ENCODE peak calls at places on chromosomes 5 and 9, in six cellular contexts. L is GM23338, A is astrocyte, Q is upper lobe of right lung, M is kidney epithelial cell, B is suprapubic skin. H is an unnamed sample.

GRCh38 chr5:2916076-2916682 is 164.7 kb upstream of the IRX2 start:
- DNase-seq in B (no peak), Q (no peak), A (no peak), L (no peak), M (no peak), H (no peak)

GRCh38 chr5:122774519-122774860 is 390 bp upstream of the SNX2 start:
- DNase-seq in L (no peak), Q (no peak), B (no peak), A (no peak), M (no peak), H (no peak)

GRCh38 chr9:87894998-87895625 is 12.4 kb downstream of the SPATA31E1 start:
- DNase-seq in M (no peak), A (no peak), Q (no peak), B (no peak), L (peak), H (no peak)

GRCh38 chr5:126335871-126336270 is 87.3 kb upstream of the GRAMD2B start:
- DNase-seq in L (no peak), M (no peak), A (peak), B (no peak), Q (no peak), H (no peak)

GRCh38 chr9:70257991-70258691 is 637 bp upstream of the SMC5 start:
- DNase-seq in B (no peak), Q (peak), M (no peak), A (peak), L (peak), H (no peak)

GRCh38 chr5:77302653-77303052 is 92.2 kb downstream of the PDE8B start:
- DNase-seq in L (no peak), Q (no peak), M (no peak), B (no peak), A (no peak), H (no peak)

GRCh38 chr5:179193746-179194145 is 133.6 kb downstream of the ZNF354C start:
- DNase-seq in L (no peak), Q (no peak), A (no peak), B (no peak), M (no peak), H (no peak)

GRCh38 chr9:137426018-137426681 is 3.0 kb downstream of the NOXA1 start:
- DNase-seq in M (no peak), B (no peak), L (no peak), A (no peak), Q (peak), H (no peak)

GRCh38 chr5:71475788-71476384 is 20.4 kb downstream of the BDP1 start:
- DNase-seq in M (no peak), Q (no peak), A (peak), B (no peak), L (peak), H (no peak)

GRCh38 chr5:131974956-131975726 is 29.7 kb upstream of the MEIKIN start:
- DNase-seq in M (no peak), A (no peak), B (peak), L (peak), Q (peak), H (no peak)

GRCh38 chr5:151141535-151141934 is 16.0 kb downstream of the ANXA6 start:
- DNase-seq in M (no peak), B (no peak), A (no peak), Q (no peak), L (peak), H (no peak)

GRCh38 chr5:54658014-54658413 is 140.5 kb downstream of the SNX18 start:
- DNase-seq in B (no peak), A (no peak), L (no peak), Q (no peak), M (no peak), H (no peak)

GRCh38 chr9:11159318-11159862 is 546.6 kb upstream of the PTPRD start:
- DNase-seq in M (no peak), A (no peak), B (no peak), Q (no peak), L (no peak), H (no peak)

GRCh38 chr9:110255064-110255416 is 1.3 kb downstream of the TXN start:
- DNase-seq in A (no peak), B (no peak), M (no peak), Q (no peak), L (peak), H (no peak)

GRCh38 chr9:116501871-116502270 is 185.2 kb upstream of the TRIM32 start:
- DNase-seq in A (peak), Q (no peak), B (no peak), M (peak), L (no peak), H (no peak)

GRCh38 chr9:4547016-4547415 is 56.7 kb downstream of the SLC1A1 start:
- DNase-seq in A (peak), B (no peak), L (no peak), M (no peak), Q (no peak), H (peak)

GRCh38 chr5:142063878-142064331 is 44.7 kb upstream of the NDFIP1 start:
- DNase-seq in M (no peak), B (peak), A (peak), L (peak), Q (no peak), H (no peak)

GRCh38 chr5:62259699-62260220 is 46.2 kb upstream of the KIF2A start:
- DNase-seq in M (no peak), Q (no peak), L (no peak), A (no peak), B (no peak), H (no peak)

GRCh38 chr5:32276173-32276853 is 36.4 kb downstream of the MTMR12 start:
- DNase-seq in M (peak), L (peak), A (peak), B (no peak), Q (no peak), H (no peak)

GRCh38 chr9:123338710-123339665 is 17.0 kb upstream of the CRB2 start:
- DNase-seq in M (no peak), B (no peak), A (peak), Q (peak), L (no peak), H (no peak)

GRCh38 chr5:143060018-143060417 is 289.8 kb downstream of the ARHGAP26 start:
- DNase-seq in A (no peak), M (no peak), L (no peak), Q (no peak), B (no peak), H (no peak)

DNA sequence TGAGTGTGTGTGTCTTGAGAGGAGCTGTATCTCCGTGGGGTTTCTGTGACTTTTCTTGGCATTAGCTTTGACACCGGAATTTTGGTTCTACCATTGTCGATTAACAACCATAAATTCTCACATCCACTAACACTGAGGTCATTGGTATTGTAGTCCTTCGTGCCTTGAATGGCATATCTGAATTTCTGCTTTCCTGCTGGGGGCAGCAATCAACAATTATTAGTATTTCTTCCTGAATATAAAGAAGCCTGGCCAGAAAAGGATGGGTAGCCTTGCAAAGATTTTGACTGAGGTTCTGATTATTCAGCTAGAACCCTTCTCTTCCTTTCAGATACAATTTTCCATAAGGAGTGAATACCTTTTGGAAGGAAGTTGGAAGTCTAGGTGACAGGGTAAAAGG is 33.5 kb upstream of the SHOC1 start:
- DNase-seq in A (no peak), L (no peak), Q (no peak), B (no peak), M (no peak), H (no peak)
- TF ChIP-seq CTCF in A (no peak), L (no peak), Q (no peak), B (no peak), M (no peak), H (no peak)

DNA sequence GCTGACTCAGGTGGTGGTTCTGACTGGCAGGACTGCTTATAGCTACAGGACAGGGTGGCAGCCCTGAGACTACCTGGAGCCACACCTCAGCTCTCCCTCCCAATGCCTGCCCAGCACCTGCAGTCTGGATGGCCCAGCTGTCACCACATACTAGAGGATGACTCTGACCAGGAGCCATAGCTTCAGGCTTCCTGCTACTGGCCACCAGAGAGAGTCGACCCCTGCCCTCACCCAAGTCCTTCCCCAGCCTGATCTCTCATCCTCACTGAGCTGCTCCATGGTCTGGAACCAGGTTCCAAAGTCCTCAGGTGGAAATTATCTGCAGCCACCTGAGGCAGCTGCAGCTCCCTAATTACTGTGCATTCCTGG is 25.6 kb upstream of the TDRD7 start:
- DNase-seq in A (no peak), M (no peak), Q (no peak), B (no peak), L (no peak), H (no peak)
- H3K4me3 ChIP-seq in A (no peak), M (no peak), Q (no peak), B (no peak), L (no peak), H (no peak)

GRCh38 chr5:144143625-144144024 is 26.8 kb downstream of the YIPF5 start:
- DNase-seq in A (no peak), Q (no peak), B (no peak), L (no peak), M (no peak), H (no peak)

GRCh38 chr5:144141581-144141980 is 28.9 kb downstream of the YIPF5 start:
- DNase-seq in L (no peak), B (no peak), A (no peak), M (no peak), Q (no peak), H (no peak)

GRCh38 chr5:144142826-144143167 is 27.7 kb downstream of the YIPF5 start:
- DNase-seq in L (no peak), M (no peak), Q (no peak), A (no peak), B (no peak), H (no peak)

GRCh38 chr5:144142030-144142825 is 28.2 kb downstream of the YIPF5 start:
- DNase-seq in L (peak), Q (no peak), B (no peak), A (peak), M (peak), H (no peak)

GRCh38 chr5:144139586-144139985 is 30.9 kb downstream of the YIPF5 start:
- DNase-seq in A (peak), M (no peak), Q (no peak), L (no peak), B (no peak), H (peak)
- TF ChIP-seq CTCF in A (no peak), M (no peak), Q (no peak), L (no peak), B (no peak), H (peak)

GRCh38 chr5:178115835-178116405 is 2.6 kb downstream of the N4BP3 start:
- DNase-seq in B (no peak), M (no peak), A (no peak), L (peak), Q (no peak), H (no peak)
- H3K4me3 ChIP-seq in B (peak), M (no peak), A (no peak), L (peak), Q (peak), H (no peak)

DNA sequence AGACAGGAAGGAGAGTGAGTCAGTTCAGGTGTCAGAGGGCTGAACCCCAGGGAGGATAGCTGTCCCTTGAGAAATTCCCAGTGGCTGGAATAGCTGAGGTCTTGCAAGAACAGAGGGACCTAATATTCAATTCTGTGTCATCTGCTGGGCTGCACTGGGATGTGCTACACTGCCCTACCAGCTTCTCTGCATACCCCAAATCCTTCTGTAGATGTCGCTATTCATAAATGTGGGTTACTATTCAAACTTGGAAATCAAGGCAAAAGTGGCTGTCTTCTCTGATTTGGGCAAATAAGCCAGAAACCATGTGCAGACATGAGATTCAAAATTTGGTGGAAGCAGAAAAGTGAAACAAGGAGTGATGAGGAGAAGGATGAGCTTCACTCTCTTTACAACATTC is 16.3 kb downstream of the TNFSF8 start:
- DNase-seq in L (peak), Q (no peak), M (no peak), B (no peak), A (no peak), H (no peak)
- TF ChIP-seq CTCF in L (peak), Q (no peak), M (no peak), B (no peak), A (no peak), H (peak)

GRCh38 chr5:79876510-79876909 is 114.6 kb downstream of the MTX3 start:
- DNase-seq in A (peak), Q (no peak), B (no peak), M (no peak), L (no peak), H (peak)

GRCh38 chr5:79875230-79875629 is 115.8 kb downstream of the MTX3 start:
- DNase-seq in A (peak), Q (no peak), B (no peak), L (no peak), M (no peak), H (no peak)

GRCh38 chr5:79878131-79878630 is 112.9 kb downstream of the MTX3 start:
- DNase-seq in A (no peak), Q (no peak), L (no peak), M (no peak), B (no peak), H (no peak)

GRCh38 chr5:79873216-79873615 is 117.8 kb downstream of the MTX3 start:
- DNase-seq in M (no peak), Q (no peak), L (no peak), A (no peak), B (no peak), H (no peak)

GRCh38 chr5:79878721-79879336 is 112.2 kb downstream of the MTX3 start:
- DNase-seq in Q (no peak), B (no peak), L (peak), A (no peak), M (no peak), H (no peak)
- H3K4me3 ChIP-seq in Q (no peak), B (no peak), L (no peak), A (no peak), M (no peak), H (no peak)

GRCh38 chr5:98927988-98928801 is 612 bp downstream of the CHD1 start:
- DNase-seq in B (peak), Q (peak), L (peak), A (peak), M (no peak), H (no peak)
- TF ChIP-seq CTCF in B (no peak), Q (no peak), L (no peak), A (no peak), M (no peak), H (no peak)

GRCh38 chr5:19739691-19740090 is 248.3 kb downstream of the CDH18 start:
- DNase-seq in L (no peak), B (no peak), Q (no peak), A (no peak), M (no peak), H (no peak)
- H3K4me3 ChIP-seq in L (no peak), B (no peak), Q (no peak), A (no peak), M (no peak), H (no peak)

GRCh38 chr5:133316346-133317343 is 264.8 kb downstream of the HSPA4 start:
- DNase-seq in A (no peak), L (peak), B (no peak), M (no peak), Q (no peak), H (no peak)
- TF ChIP-seq CTCF in A (no peak), L (peak), B (no peak), M (peak), Q (no peak), H (no peak)